ENCODE peak calls at places on chromosomes 3 and 15, in four cellular contexts. G is A549, Z is BJ, S is sigmoid colon. P is an unnamed sample.

GRCh38 chr3:138042043-138042442 is 32.1 kb downstream of the CLDN18 start:
- DNase-seq in G (no peak), Z (no peak), S (no peak), P (no peak)

GRCh38 chr15:89442671-89443307 is 53.6 kb downstream of the RHCG start:
- DNase-seq in G (peak), Z (no peak), S (no peak), P (no peak)

GRCh38 chr15:65533057-65533752 is 2.9 kb downstream of the HACD3 start:
- DNase-seq in G (no peak), Z (no peak), S (no peak), P (no peak)

GRCh38 chr3:29899011-29899410 is 618.1 kb downstream of the RBMS3 start:
- DNase-seq in G (no peak), Z (no peak), S (no peak), P (no peak)

GRCh38 chr15:21261396-21261964 is 178.8 kb downstream of the POTEB3 start:
- DNase-seq in G (no peak), Z (no peak), S (peak), P (peak)

GRCh38 chr3:155853214-155854146 is 747 bp downstream of the SLC33A1 start:
- DNase-seq in G (peak), Z (no peak), S (peak), P (no peak)

GRCh38 chr3:79766474-79767193 is 1.2 kb downstream of the ROBO1 start:
- DNase-seq in G (no peak), Z (no peak), S (no peak), P (no peak)

GRCh38 chr3:98542623-98543022 is 10.8 kb downstream of the GPR15 start:
- DNase-seq in G (no peak), Z (no peak), S (no peak), P (no peak)

GRCh38 chr3:97793415-97794019 is 28.3 kb upstream of the CRYBG3 start:
- DNase-seq in G (peak), Z (peak), S (no peak), P (no peak)

GRCh38 chr3:173747427-173747826 is 349.9 kb downstream of the NLGN1 start:
- DNase-seq in G (no peak), Z (no peak), S (no peak), P (no peak)

GRCh38 chr15:79185199-79185598 is 94.6 kb upstream of the RASGRF1 start:
- DNase-seq in G (no peak), Z (no peak), S (no peak), P (no peak)

GRCh38 chr3:77051927-77052542 is 12.1 kb downstream of the ROBO2 start:
- DNase-seq in G (no peak), Z (no peak), S (no peak), P (no peak)

GRCh38 chr15:51782357-51782896 is 31.0 kb downstream of the TMOD2 start:
- DNase-seq in G (peak), Z (no peak), S (no peak), P (no peak)

GRCh38 chr15:95298729-95299128 is 1031.8 kb upstream of the NR2F2 start:
- DNase-seq in G (no peak), Z (no peak), S (no peak), P (no peak)

GRCh38 chr15:95812491-95812890 is 518.0 kb upstream of the NR2F2 start:
- DNase-seq in G (no peak), Z (no peak), S (no peak), P (no peak)

GRCh38 chr15:91099616-91100560 is at the start of gene SV2B:
- DNase-seq in G (no peak), Z (no peak), S (no peak), P (no peak)
- TF ChIP-seq CTCF in G (peak), Z (peak), S (no peak), P (no peak)

GRCh38 chr3:88640581-88640980 is 466.8 kb upstream of the EPHA3 start:
- DNase-seq in G (no peak), Z (no peak), S (no peak), P (no peak)
- TF ChIP-seq CTCF in G (no peak), Z (no peak), S (no peak), P (no peak)

GRCh38 chr3:50323092-50323600 is 601 bp upstream of the HYAL2 start:
- DNase-seq in G (no peak), Z (no peak), S (no peak), P (no peak)

GRCh38 chr3:50321146-50321843 is 1.2 kb downstream of the HYAL2 start:
- DNase-seq in G (peak), Z (no peak), S (peak), P (peak)

GRCh38 chr3:50322386-50323091 is at the start of gene HYAL2:
- DNase-seq in G (no peak), Z (no peak), S (no peak), P (no peak)

GRCh38 chr3:50320853-50321145 is 1.7 kb downstream of the HYAL2 start:
- DNase-seq in G (no peak), Z (no peak), S (no peak), P (no peak)

GRCh38 chr3:50321844-50322385 is 630 bp downstream of the HYAL2 start:
- DNase-seq in G (no peak), Z (no peak), S (no peak), P (no peak)
- TF ChIP-seq CTCF in G (peak), Z (peak), S (no peak), P (no peak)

GRCh38 chr3:15220056-15220455 is 14.0 kb downstream of the CAPN7 start:
- DNase-seq in G (no peak), Z (no peak), S (no peak), P (no peak)
- TF ChIP-seq CTCF in G (no peak), Z (no peak), S (no peak), P (no peak)

DNA sequence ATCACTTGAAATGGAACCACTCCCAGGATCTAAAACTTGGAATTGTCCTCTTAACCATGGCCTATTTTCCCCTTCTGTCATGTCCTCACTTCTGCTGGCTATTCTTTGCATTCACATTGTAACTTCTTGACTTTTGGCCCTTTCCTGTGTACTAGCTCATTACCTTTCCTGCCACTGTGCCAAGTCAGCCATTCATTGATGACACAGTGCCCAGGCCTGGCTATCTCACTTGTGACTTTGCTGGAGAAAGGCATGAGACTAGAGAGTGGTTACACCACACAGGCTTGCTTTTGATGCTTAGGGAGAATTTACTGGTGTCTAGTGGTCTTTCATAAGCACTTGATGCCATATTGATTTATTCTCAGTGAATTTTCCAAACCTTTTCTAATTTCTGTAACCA is 101.1 kb downstream of the NR1D2 start:
- DNase-seq in G (no peak), Z (no peak), S (no peak), P (no peak)
- TF ChIP-seq CTCF in G (no peak), Z (no peak), S (no peak), P (no peak)

DNA sequence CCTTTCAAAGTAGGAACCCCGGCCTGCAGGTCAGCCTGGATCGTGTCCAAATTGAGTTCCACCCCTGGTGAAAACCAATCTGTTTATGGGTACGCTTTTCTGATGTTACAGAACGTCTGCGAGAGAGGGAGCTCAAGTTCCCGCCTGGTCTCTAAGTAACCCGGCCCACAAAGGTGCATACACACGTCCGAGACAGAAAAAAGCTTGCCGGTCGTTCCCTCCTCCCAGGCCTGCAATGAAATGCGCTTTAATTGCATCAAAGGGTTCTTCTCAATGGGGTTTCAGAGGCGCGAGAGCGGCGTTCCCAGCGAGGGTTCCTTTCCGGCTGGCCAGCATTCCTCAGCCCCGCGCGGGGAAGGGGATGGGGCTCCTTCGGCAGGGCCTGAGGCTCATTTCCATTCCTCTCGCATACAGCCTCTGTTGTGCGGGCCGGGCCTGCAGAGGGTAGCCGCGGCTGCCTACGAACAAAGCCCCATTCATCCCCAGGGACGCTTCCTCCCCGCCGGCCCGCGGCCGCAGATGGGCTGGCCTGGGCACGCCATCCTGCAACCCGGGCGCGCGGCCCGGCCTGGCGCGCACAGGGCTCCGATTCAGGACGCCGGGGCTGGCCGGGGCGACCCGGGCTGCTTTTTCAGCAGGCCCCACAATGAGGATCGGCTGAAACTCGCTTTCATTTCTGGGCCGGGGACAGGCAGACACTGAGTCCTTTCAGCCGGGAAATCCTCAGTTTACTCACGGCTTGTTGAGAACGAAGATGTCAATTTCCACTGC is 138.3 kb downstream of the TMCO5A start:
- DNase-seq in G (peak), Z (no peak), S (peak), P (no peak)
- TF ChIP-seq CTCF in G (peak), Z (peak), S (no peak), P (no peak)

DNA sequence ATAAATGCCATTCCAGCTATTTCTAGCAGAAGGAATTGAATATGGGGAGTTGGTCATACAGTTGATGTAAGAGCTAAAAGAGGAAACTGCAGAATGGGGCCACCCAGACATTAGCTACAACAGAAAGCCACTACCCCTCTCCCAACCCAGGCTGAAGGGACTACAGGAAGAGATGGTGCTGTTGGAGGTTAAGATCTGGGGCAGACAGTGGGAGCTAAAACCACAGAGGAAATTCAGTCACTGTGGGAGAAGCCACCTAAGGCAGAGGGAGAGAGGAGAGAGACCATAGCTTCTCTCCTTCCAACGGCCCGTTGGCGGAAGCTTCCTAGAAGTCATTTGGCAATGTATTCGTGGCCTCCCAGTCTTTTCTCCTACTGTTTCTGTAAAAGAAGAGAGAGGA is 133.7 kb upstream of the RARB start:
- DNase-seq in G (no peak), Z (no peak), S (no peak), P (no peak)
- TF ChIP-seq CTCF in G (no peak), Z (no peak), S (no peak), P (no peak)

P was measured in omental fat pad.